ENCODE peak calls at places on chromosomes 4 and X, in eight cellular contexts. U is type B pancreatic cell; B is activated naive CD4-positive, alpha-beta T cell treated with anti-CD3 and anti-CD28 coated beads, Interleukin-2, amount 50 U/mL, for 72 hours; N is Karpas-422; H is pons; O is stimulated activated CD8-positive, alpha-beta memory T cell treated with anti-CD3 and anti-CD28 coated beads, Interleukin-15, amount 100 ng/mL, for 4 hours; S is T-helper 2 cell; I is activated naive CD8-positive, alpha-beta T cell treated with anti-CD3 and anti-CD28 coated beads, Interleukin-2, amount 50 U/mL, for 16 hours. C is an unnamed sample.

GRCh38 chr4:76562161-76562560 is 127.1 kb downstream of the SHROOM3 start:
- DNase-seq in U (no peak), B (no peak), N (no peak), H (no peak), O (no peak), S (no peak), I (no peak), C (peak)

GRCh38 chr4:8320386-8320750 is 50.8 kb downstream of the HTRA3 start:
- DNase-seq in U (peak), B (peak), N (peak), H (no peak), O (no peak), S (no peak), I (no peak), C (no peak)

GRCh38 chr4:168796362-168797106 is 213.5 kb downstream of the CBR4 start:
- DNase-seq in U (no peak), B (no peak), N (no peak), H (no peak), O (no peak), S (no peak), I (no peak), C (peak)

GRCh38 chrX:37347420-37347819 is 1.7 kb upstream of the PRRG1 start:
- DNase-seq in U (no peak), B (no peak), N (no peak), H (no peak), O (no peak), S (no peak), I (no peak), C (peak)

GRCh38 chr4:3307486-3307885 is 14.7 kb downstream of the RGS12 start:
- DNase-seq in U (peak), B (no peak), N (no peak), H (no peak), O (no peak), S (no peak), I (no peak), C (no peak)

GRCh38 chrX:9388450-9388849 is 76.4 kb upstream of the TBL1X start:
- DNase-seq in U (no peak), B (no peak), N (no peak), H (no peak), O (no peak), S (no peak), I (no peak), C (no peak)

GRCh38 chrX:3129256-3129655 is 88.0 kb downstream of the ARSF start:
- DNase-seq in U (no peak), B (no peak), N (no peak), H (no peak), O (no peak), S (no peak), I (no peak), C (peak)

GRCh38 chr4:40200881-40201797 is 4.3 kb downstream of the RHOH start:
- DNase-seq in U (no peak), B (no peak), N (peak), H (peak), O (no peak), S (peak), I (no peak), C (peak)

GRCh38 chrX:141415889-141416288 is 168.6 kb downstream of the SPANXA1 start:
- DNase-seq in U (no peak), B (no peak), N (no peak), H (no peak), O (no peak), S (no peak), I (no peak), C (no peak)

GRCh38 chr4:20431422-20432014 is 179.8 kb downstream of the SLIT2 start:
- DNase-seq in U (no peak), B (no peak), N (no peak), H (no peak), O (no peak), S (no peak), I (no peak), C (peak)

GRCh38 chr4:1503583-1504471 is 97.6 kb upstream of the NKX1-1 start:
- DNase-seq in U (peak), B (peak), N (peak), H (no peak), O (no peak), S (no peak), I (no peak), C (no peak)

GRCh38 chrX:130118396-130118795 is 8.1 kb upstream of the ELF4 start:
- DNase-seq in U (no peak), B (no peak), N (peak), H (no peak), O (no peak), S (peak), I (no peak), C (peak)

GRCh38 chr4:2934077-2934812 is 29.0 kb downstream of the NOP14 start:
- DNase-seq in U (no peak), B (no peak), N (peak), H (no peak), O (no peak), S (peak), I (no peak), C (peak)

GRCh38 chrX:2699959-2700358 is 8.9 kb downstream of the CD99 start:
- DNase-seq in U (no peak), B (no peak), N (peak), H (no peak), O (no peak), S (no peak), I (no peak), C (no peak)

GRCh38 chrX:134935286-134935685 is 55.5 kb upstream of the SMIM10 start:
- DNase-seq in U (no peak), B (no peak), N (no peak), H (no peak), O (no peak), S (no peak), I (no peak), C (peak)

GRCh38 chrX:140343226-140343873 is 161.5 kb downstream of the SOX3 start:
- DNase-seq in U (no peak), B (no peak), N (no peak), H (no peak), O (no peak), S (no peak), I (no peak), C (peak)

GRCh38 chrX:120561634-120562568 is 1.1 kb upstream of the CUL4B start:
- DNase-seq in U (no peak), B (no peak), N (no peak), H (peak), O (no peak), S (no peak), I (no peak), C (no peak)

GRCh38 chr4:36054750-36055467 is 189.4 kb downstream of the ARAP2 start:
- DNase-seq in U (no peak), B (no peak), N (no peak), H (peak), O (no peak), S (no peak), I (no peak), C (peak)

GRCh38 chr4:3022112-3022511 is 52.2 kb downstream of the HTT-AS start:
- DNase-seq in U (no peak), B (no peak), N (no peak), H (no peak), O (no peak), S (no peak), I (no peak), C (no peak)

GRCh38 chrX:147838465-147839131 is 73.1 kb upstream of the FMR1 start:
- DNase-seq in U (no peak), B (no peak), N (peak), H (no peak), O (no peak), S (no peak), I (no peak), C (peak)

GRCh38 chr4:31086771-31087330 is 366.7 kb downstream of the PCDH7 start:
- DNase-seq in U (no peak), B (no peak), N (no peak), H (no peak), O (no peak), S (no peak), I (no peak), C (peak)

GRCh38 chr4:41719417-41719816 is 29.1 kb downstream of the PHOX2B start:
- DNase-seq in U (no peak), B (no peak), N (no peak), H (no peak), O (no peak), S (no peak), I (no peak), C (peak)

GRCh38 chr4:56698329-56698728 is 17.2 kb upstream of the HOPX start:
- DNase-seq in U (no peak), B (no peak), N (no peak), H (no peak), O (no peak), S (no peak), I (no peak), C (peak)

GRCh38 chr4:113646456-113646809 is 115.1 kb downstream of the CAMK2D start:
- DNase-seq in U (no peak), B (no peak), N (no peak), H (no peak), O (no peak), S (no peak), I (no peak), C (peak)

GRCh38 chr4:15714616-15715015 is 11.8 kb downstream of the BST1 start:
- DNase-seq in U (no peak), B (no peak), N (no peak), H (no peak), O (no peak), S (no peak), I (no peak), C (peak)

GRCh38 chrX:30659421-30659820 is 6.2 kb downstream of the GK start:
- DNase-seq in U (no peak), B (no peak), N (no peak), H (no peak), O (no peak), S (peak), I (no peak), C (peak)

GRCh38 chrX:34300871-34301270 is 168.8 kb upstream of the FAM47A start:
- DNase-seq in U (no peak), B (no peak), N (peak), H (peak), O (no peak), S (peak), I (no peak), C (peak)

GRCh38 chr4:69524708-69525107 is 29.0 kb upstream of the UGT2B4 start:
- DNase-seq in U (no peak), B (no peak), N (no peak), H (no peak), O (no peak), S (no peak), I (no peak), C (peak)

GRCh38 chrX:10190367-10190766 is 33.6 kb downstream of the CLCN4 start:
- DNase-seq in U (no peak), B (no peak), N (peak), H (peak), O (no peak), S (peak), I (no peak), C (peak)

GRCh38 chr4:176735300-176735699 is 57.4 kb downstream of the VEGFC start:
- DNase-seq in U (no peak), B (no peak), N (no peak), H (no peak), O (no peak), S (no peak), I (no peak), C (peak)

GRCh38 chr4:138741366-138741765 is 274.2 kb upstream of the NOCT start:
- DNase-seq in U (no peak), B (no peak), N (no peak), H (no peak), O (no peak), S (no peak), I (no peak), C (no peak)

GRCh38 chrX:41689711-41690110 is 938 bp downstream of the GPR34 start:
- DNase-seq in U (no peak), B (no peak), N (no peak), H (no peak), O (no peak), S (no peak), I (no peak), C (no peak)

GRCh38 chr4:88672987-88673386 is 24.6 kb downstream of the NAP1L5 start:
- DNase-seq in U (no peak), B (no peak), N (peak), H (peak), O (no peak), S (peak), I (no peak), C (peak)

GRCh38 chr4:144627663-144628076 is 18.3 kb upstream of the HHIP start:
- DNase-seq in U (no peak), B (no peak), N (no peak), H (no peak), O (no peak), S (no peak), I (no peak), C (peak)

GRCh38 chrX:17567173-17567572 is 170.1 kb upstream of the SCML1 start:
- DNase-seq in U (no peak), B (no peak), N (no peak), H (no peak), O (no peak), S (no peak), I (no peak), C (no peak)

GRCh38 chrX:118252967-118253366 is 92.9 kb upstream of the WDR44 start:
- DNase-seq in U (no peak), B (no peak), N (no peak), H (no peak), O (no peak), S (no peak), I (no peak), C (no peak)

GRCh38 chr4:166128452-166128851 is 255.4 kb downstream of the TLL1 start:
- DNase-seq in U (no peak), B (no peak), N (no peak), H (no peak), O (no peak), S (no peak), I (no peak), C (peak)